ENCODE peak calls at places on chromosomes 12 and 14, in seven cellular contexts. M is A549, O is HepG2, W is IMR-90, Z is H1, N is GM12878, J is K562. V is an unnamed sample.

GRCh38 chr12:64672925-64673409 is 62.7 kb downstream of the RASSF3 start:
- DNase-seq in M (peak), O (peak), N (no peak), W (peak), J (peak), Z (no peak), V (peak)

GRCh38 chr12:10140001-10140400 is 10.0 kb upstream of the CLEC7A start:
- DNase-seq in N (peak), M (peak), Z (peak), J (peak), W (peak), O (peak), V (peak)

GRCh38 chr14:51269634-51270033 is 29.6 kb downstream of the TMX1 start:
- DNase-seq in J (no peak), Z (no peak), M (no peak), O (no peak), W (no peak), N (no peak), V (no peak)

GRCh38 chr12:106239241-106239950 is 8.4 kb downstream of the CKAP4 start:
- DNase-seq in N (no peak), O (no peak), J (no peak), W (no peak), Z (no peak), M (no peak), V (no peak)

GRCh38 chr12:39440781-39441180 is 2.1 kb downstream of the KIF21A start:
- DNase-seq in W (no peak), O (no peak), N (no peak), J (peak), Z (no peak), M (peak), V (no peak)

GRCh38 chr12:105887131-105887530 is 251.6 kb downstream of the NUAK1 start:
- DNase-seq in O (no peak), Z (no peak), J (no peak), W (no peak), N (no peak), M (no peak), V (no peak)

GRCh38 chr12:105393586-105393985 is 63.1 kb downstream of the C12orf75 start:
- DNase-seq in N (no peak), Z (no peak), M (no peak), W (peak), J (no peak), O (no peak), V (no peak)

GRCh38 chr12:12723681-12724420 is 6.7 kb downstream of the CDKN1B start:
- DNase-seq in W (peak), J (peak), Z (no peak), N (no peak), O (no peak), M (peak), V (no peak)

GRCh38 chr14:22220427-22220826 is 368.6 kb downstream of the DAD1 start:
- DNase-seq in W (peak), M (no peak), J (no peak), O (no peak), N (no peak), Z (no peak), V (no peak)

GRCh38 chr12:11978985-11979384 is 91.8 kb upstream of the BCL2L14 start:
- DNase-seq in J (no peak), O (no peak), N (no peak), M (no peak), W (peak), Z (no peak), V (no peak)

GRCh38 chr12:14948672-14949071 is 10.3 kb upstream of the ERP27 start:
- DNase-seq in M (peak), J (peak), W (peak), N (peak), O (no peak), Z (no peak), V (no peak)

GRCh38 chr12:70609739-70610491 is 27.3 kb downstream of the PTPRB start:
- DNase-seq in N (no peak), J (peak), W (no peak), M (peak), O (no peak), Z (no peak), V (no peak)

GRCh38 chr14:106657460-106657859 is 1131.1 kb downstream of the TMEM121 start:
- DNase-seq in J (no peak), O (no peak), Z (no peak), W (no peak), N (no peak), M (no peak), V (no peak)

GRCh38 chr12:3670083-3670620 is 82.8 kb downstream of the CRACR2A start:
- DNase-seq in M (no peak), Z (no peak), J (no peak), O (no peak), W (peak), N (no peak), V (no peak)

GRCh38 chr12:57278465-57279453 is 27.8 kb upstream of the STAC3 start:
- DNase-seq in W (peak), M (no peak), N (no peak), Z (no peak), O (no peak), J (no peak), V (no peak)

GRCh38 chr12:76143343-76144252 is 59.1 kb upstream of the NAP1L1 start:
- DNase-seq in W (no peak), O (no peak), N (peak), M (no peak), J (no peak), Z (no peak), V (no peak)

GRCh38 chr14:94501588-94502516 is 7.4 kb downstream of the SERPINA12 start:
- DNase-seq in N (no peak), O (peak), W (no peak), Z (no peak), M (no peak), J (no peak), V (no peak)

GRCh38 chr12:87953257-87953860 is 75.8 kb downstream of the C12orf50 start:
- DNase-seq in O (peak), W (peak), Z (no peak), N (no peak), M (peak), J (peak), V (peak)

GRCh38 chr14:101591121-101591520 is 29.8 kb downstream of the DIO3 start:
- DNase-seq in W (no peak), N (no peak), M (no peak), Z (no peak), J (no peak), O (no peak), V (no peak)

GRCh38 chr14:61202124-61202523 is 79.0 kb downstream of the TMEM30B start:
- DNase-seq in O (no peak), W (no peak), Z (no peak), M (no peak), N (no peak), J (no peak), V (no peak)

GRCh38 chr12:10968765-10969456 is 17.8 kb downstream of the TAS2R50 start:
- DNase-seq in O (no peak), Z (no peak), M (no peak), J (no peak), N (no peak), W (peak), V (no peak)

GRCh38 chr14:76872796-76873432 is 46.7 kb downstream of the LRRC74A start:
- DNase-seq in M (peak), J (peak), Z (no peak), O (peak), N (no peak), W (peak), V (no peak)

GRCh38 chr12:73341559-73342247 is 1069.5 kb downstream of the TRHDE start:
- DNase-seq in J (no peak), M (no peak), N (no peak), Z (no peak), O (no peak), W (no peak), V (no peak)

GRCh38 chr12:131628766-131629448 is 82.0 kb upstream of the SFSWAP start:
- DNase-seq in O (no peak), N (no peak), W (no peak), M (no peak), J (no peak), Z (no peak), V (no peak)

GRCh38 chr14:50882932-50883826 is 11.3 kb downstream of the ABHD12B start:
- DNase-seq in M (no peak), J (no peak), Z (no peak), O (no peak), N (no peak), W (no peak), V (no peak)

GRCh38 chr12:82413994-82414393 is 55.7 kb downstream of the METTL25 start:
- DNase-seq in W (peak), M (no peak), Z (no peak), O (no peak), J (no peak), N (no peak), V (no peak)

GRCh38 chr14:41922014-41922413 is 315.3 kb downstream of the LRFN5 start:
- DNase-seq in Z (no peak), O (no peak), J (no peak), M (no peak), N (no peak), W (no peak), V (no peak)

GRCh38 chr12:110737532-110737931 is 5.2 kb downstream of the PPP1CC start:
- DNase-seq in J (peak), W (no peak), Z (no peak), O (no peak), N (no peak), M (no peak), V (no peak)

GRCh38 chr12:82383930-82384513 is 25.7 kb downstream of the METTL25 start:
- DNase-seq in O (no peak), M (peak), N (no peak), J (no peak), W (peak), Z (no peak), V (no peak)

GRCh38 chr12:3000548-3001275 is 41.5 kb downstream of the TEAD4 start:
- DNase-seq in Z (no peak), J (peak), W (no peak), N (no peak), O (peak), M (no peak), V (no peak)

GRCh38 chr12:4355843-4356327 is 23.6 kb downstream of the FGF23 start:
- DNase-seq in W (peak), O (peak), N (no peak), J (peak), Z (peak), M (peak), V (peak)

GRCh38 chr12:27523305-27523641 is 733 bp upstream of the PPFIBP1 start:
- DNase-seq in W (no peak), N (no peak), J (no peak), Z (no peak), O (no peak), M (no peak), V (no peak)
- H3K27ac ChIP-seq in W (peak), N (peak), J (peak), Z (peak), O (peak), M (peak), V (peak)

GRCh38 chr12:25054076-25054782 is 105.3 kb upstream of the BCAT1 start:
- DNase-seq in O (no peak), N (no peak), W (no peak), Z (no peak), J (no peak), M (peak), V (no peak)
- H3K4me3 ChIP-seq in O (no peak), N (peak), W (no peak), Z (no peak), J (no peak), M (no peak), V (no peak)

GRCh38 chr12:67388331-67389163 is 119.4 kb downstream of the CAND1 start:
- DNase-seq in M (no peak), Z (no peak), N (no peak), O (no peak), J (peak), W (no peak), V (no peak)
- TF ChIP-seq CEBPB in M (no peak), Z (no peak), N (no peak), O (no peak), J (no peak), W (no peak), V (no peak)

DNA sequence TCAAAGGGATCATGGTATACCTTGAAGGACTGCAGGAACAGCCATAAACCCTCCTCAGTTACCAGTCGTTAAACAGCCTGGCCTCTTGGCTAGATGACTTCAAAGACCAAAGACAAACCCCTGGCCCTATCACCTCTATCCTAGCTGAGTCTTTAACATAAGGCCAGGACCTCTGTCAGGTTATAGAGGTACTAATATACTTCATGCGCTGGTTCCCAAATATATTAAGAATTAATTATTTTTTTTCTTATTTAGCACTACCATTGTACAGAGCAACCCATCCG is 459.8 kb downstream of the RAD51B start:
- DNase-seq in N (no peak), O (no peak), Z (no peak), W (no peak), J (no peak), M (no peak), V (no peak)
- H3K27ac ChIP-seq in N (peak), O (peak), Z (no peak), W (no peak), J (no peak), M (peak), V (no peak)

GRCh38 chr12:95217377-95218163 is at the start of the genes FGD6 and VEZT:
- DNase-seq in M (peak), O (peak), Z (peak), N (peak), J (peak), W (peak), V (peak)

GRCh38 chr12:95214466-95214865 is 2.8 kb downstream of the FGD6 start:
- DNase-seq in M (no peak), J (no peak), N (no peak), Z (no peak), W (no peak), O (no peak), V (no peak)

GRCh38 chr12:95213928-95214327 is 3.3 kb downstream of the FGD6 start:
- DNase-seq in M (no peak), J (no peak), W (no peak), O (no peak), Z (no peak), N (no peak), V (no peak)

GRCh38 chr12:95216704-95217376 is 427 bp downstream of the FGD6 start:
- DNase-seq in Z (no peak), W (no peak), N (no peak), J (no peak), M (peak), O (peak), V (no peak)

DNA sequence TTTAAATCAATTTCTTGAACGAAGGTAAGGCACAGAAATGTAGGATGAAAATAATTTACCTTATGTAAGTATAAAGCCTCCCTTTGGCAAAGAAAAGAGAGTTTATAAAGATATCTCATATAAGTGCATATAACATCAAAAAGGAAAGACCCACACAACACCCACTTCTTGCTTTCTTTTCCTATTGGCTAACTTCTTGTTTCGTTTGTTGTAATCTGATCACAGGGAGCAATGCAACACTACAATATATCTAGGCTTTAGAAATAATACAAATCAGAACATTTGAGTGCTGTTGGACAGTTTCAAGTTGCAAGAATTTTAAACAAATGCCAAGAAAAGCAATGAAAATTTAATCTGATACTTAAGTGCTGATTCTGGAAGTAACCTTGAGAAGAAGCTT is 1.3 kb downstream of the FGD6 start:
- DNase-seq in M (peak), O (peak), J (peak), Z (no peak), W (peak), N (no peak), V (no peak)
- H3K4me3 ChIP-seq in M (peak), O (peak), J (peak), Z (peak), W (peak), N (peak), V (peak)

GRCh38 chr14:104749111-104749649 is 3.8 kb upstream of the SIVA1 start:
- DNase-seq in W (peak), J (no peak), M (no peak), Z (no peak), N (no peak), O (peak), V (no peak)
- TF ChIP-seq CEBPB in W (no peak), J (no peak), M (no peak), Z (no peak), N (no peak), O (no peak), V (no peak)

GRCh38 chr14:104936361-104937155 is 11.9 kb downstream of the PLD4 start:
- DNase-seq in Z (no peak), M (no peak), J (no peak), W (no peak), O (no peak), N (no peak), V (no peak)

GRCh38 chr14:104938960-104939359 is 14.3 kb downstream of the PLD4 start:
- DNase-seq in W (no peak), N (no peak), Z (no peak), M (no peak), O (no peak), J (no peak), V (no peak)

GRCh38 chr14:104938436-104938835 is 13.8 kb downstream of the PLD4 start:
- DNase-seq in J (no peak), O (no peak), M (no peak), W (no peak), N (no peak), Z (no peak), V (no peak)

GRCh38 chr14:104937161-104937560 is 12.5 kb downstream of the PLD4 start:
- DNase-seq in W (no peak), O (no peak), M (no peak), J (no peak), N (no peak), Z (no peak), V (no peak)

GRCh38 chr14:104937694-104938365 is 13.2 kb downstream of the PLD4 start:
- DNase-seq in O (no peak), M (no peak), J (no peak), N (no peak), W (no peak), Z (no peak), V (no peak)
- H3K27ac ChIP-seq in O (no peak), M (no peak), J (no peak), N (no peak), W (no peak), Z (no peak), V (no peak)

V was measured in HCT116.